ENCODE peak calls at places on chromosomes 16 and 17, in five cellular contexts. Z, U, Q, V and R are unnamed samples.

GRCh38 chr16:83004868-83005652 is 378.3 kb downstream of the CDH13 start:
- DNase-seq in Z (no peak), U (no peak), Q (no peak), V (no peak), R (no peak)

GRCh38 chr16:10776280-10776679 is 32.6 kb downstream of the NUBP1 start:
- DNase-seq in Z (no peak), U (no peak), Q (peak; percentile 69), V (peak; percentile 6), R (no peak)

GRCh38 chr17:79842656-79843474 is 3.6 kb upstream of the CBX4 start:
- DNase-seq in Z (no peak), U (peak; percentile 34), Q (no peak), V (no peak), R (no peak)

GRCh38 chr17:57908278-57908677 is 46.9 kb downstream of the CUEDC1 start:
- DNase-seq in Z (no peak), U (no peak), Q (no peak), V (no peak), R (no peak)

GRCh38 chr16:17241264-17241835 is 229.4 kb downstream of the XYLT1 start:
- DNase-seq in Z (no peak), U (no peak), Q (no peak), V (no peak), R (no peak)

GRCh38 chr16:87965973-87966667 is 14.9 kb downstream of the BANP start:
- DNase-seq in Z (no peak), U (no peak), Q (no peak), V (no peak), R (no peak)

GRCh38 chr16:79110953-79111352 is 489.6 kb downstream of the MAF start:
- DNase-seq in Z (no peak), U (no peak), Q (no peak), V (no peak), R (no peak)

GRCh38 chr17:10183931-10184930 is 14.2 kb downstream of the GAS7 start:
- DNase-seq in Z (no peak), U (no peak), Q (no peak), V (no peak), R (no peak)

GRCh38 chr17:37787055-37787720 is 42.3 kb upstream of the HNF1B start:
- DNase-seq in Z (no peak), U (peak; percentile 28), Q (no peak), V (no peak), R (peak; percentile 31)

GRCh38 chr16:89923640-89924297 is 627 bp downstream of the TUBB3 start:
- DNase-seq in Z (no peak), U (peak; percentile 13), Q (no peak), V (no peak), R (no peak)

GRCh38 chr17:30380643-30381419 is 2.1 kb downstream of the CPD start:
- DNase-seq in Z (no peak), U (no peak), Q (no peak), V (no peak), R (no peak)

GRCh38 chr16:84806890-84807258 is 12.9 kb upstream of the CRISPLD2 start:
- DNase-seq in Z (no peak), U (no peak), Q (no peak), V (no peak), R (no peak)

GRCh38 chr16:77414752-77415231 is 20.0 kb downstream of the ADAMTS18 start:
- DNase-seq in Z (no peak), U (no peak), Q (no peak), V (no peak), R (peak; percentile 4)

GRCh38 chr17:7471729-7472128 is 7.7 kb downstream of the ZBTB4 start:
- DNase-seq in Z (no peak), U (no peak), Q (no peak), V (no peak), R (no peak)

GRCh38 chr17:79622201-79622601 is 11.3 kb upstream of the RBFOX3 start:
- DNase-seq in Z (no peak), U (no peak), Q (no peak), V (no peak), R (no peak)

GRCh38 chr16:49639739-49640388 is 216.0 kb downstream of the ZNF423 start:
- DNase-seq in Z (no peak), U (no peak), Q (no peak), V (no peak), R (no peak)

GRCh38 chr16:86824751-86825310 is 246.5 kb downstream of the FOXL1 start:
- DNase-seq in Z (no peak), U (no peak), Q (no peak), V (no peak), R (peak; percentile 52)

GRCh38 chr16:88737298-88738166 is 31.2 kb downstream of the CTU2 start:
- DNase-seq in Z (peak; percentile 44), U (peak; percentile 70), Q (peak; percentile 54), V (peak; percentile 49), R (peak; percentile 49)

GRCh38 chr16:67652578-67653130 is 7.4 kb downstream of the ACD start:
- DNase-seq in Z (no peak), U (peak; percentile 25), Q (no peak), V (no peak), R (peak; percentile 29)

GRCh38 chr16:75011634-75012307 is 12.9 kb downstream of the ZNRF1 start:
- DNase-seq in Z (peak; percentile 69), U (peak; percentile 91), Q (no peak), V (peak; percentile 53), R (peak; percentile 84)